ENCODE peak calls at places on chromosomes 3 and 15, in eight cellular contexts. A is adrenal gland, V is Peyer's patch, W is GM12891, N is IMR-90, L is breast epithelium, D is testis, J is GM12878. X is an unnamed sample.

GRCh38 chr15:37122703-37123102 is 22.4 kb upstream of the MEIS2 start:
- DNase-seq in A (no peak), V (no peak), W (no peak), N (no peak), L (no peak), D (no peak), J (no peak), X (no peak)

GRCh38 chr3:9322780-9323179 is 40.1 kb upstream of the THUMPD3 start:
- DNase-seq in A (no peak), V (no peak), W (no peak), N (no peak), L (no peak), D (no peak), J (no peak), X (no peak)

GRCh38 chr15:101206173-101206572 is 45.7 kb downstream of the CHSY1 start:
- DNase-seq in A (peak; percentile 83), V (no peak), W (no peak), N (peak; percentile 95), L (no peak), D (no peak), J (no peak), X (peak; percentile 65)

GRCh38 chr3:23834082-23834870 is 28.5 kb downstream of the UBE2E1 start:
- DNase-seq in A (no peak), V (no peak), W (no peak), N (no peak), L (no peak), D (no peak), J (no peak), X (peak; percentile 51)

GRCh38 chr3:63942513-63942912 is 30.3 kb upstream of the SCAANT1 start:
- DNase-seq in A (no peak), V (no peak), W (no peak), N (no peak), L (no peak), D (no peak), J (no peak), X (no peak)

GRCh38 chr3:72639736-72640135 is 208.5 kb downstream of the SHQ1 start:
- DNase-seq in A (no peak), V (no peak), W (no peak), N (no peak), L (no peak), D (no peak), J (no peak), X (no peak)

GRCh38 chr15:70091649-70092461 is 5.9 kb downstream of the TLE3 start:
- DNase-seq in A (no peak), V (peak; percentile 72), W (no peak), N (no peak), L (no peak), D (no peak), J (no peak), X (no peak)

GRCh38 chr3:183287301-183287971 is 34.4 kb downstream of the B3GNT5 start:
- DNase-seq in A (peak; percentile 78), V (peak; percentile 55), W (no peak), N (peak; percentile 93), L (no peak), D (no peak), J (no peak), X (peak; percentile 42)

GRCh38 chr3:183485093-183485492 is 56.7 kb upstream of the MCF2L2 start:
- DNase-seq in A (no peak), V (peak; percentile 35), W (no peak), N (no peak), L (no peak), D (peak; percentile 3), J (no peak), X (no peak)

GRCh38 chr3:81027344-81027743 is 734.1 kb downstream of the GBE1 start:
- DNase-seq in A (no peak), V (no peak), W (no peak), N (no peak), L (no peak), D (no peak), J (no peak), X (no peak)

GRCh38 chr15:90955911-90956310 is 1.2 kb downstream of the RCCD1 start:
- DNase-seq in A (no peak), V (no peak), W (no peak), N (no peak), L (no peak), D (no peak), J (no peak), X (no peak)

GRCh38 chr3:44529927-44530326 is 25.1 kb upstream of the ZKSCAN7 start:
- DNase-seq in A (no peak), V (no peak), W (no peak), N (peak; percentile 23), L (no peak), D (no peak), J (no peak), X (peak; percentile 37)

GRCh38 chr3:119675188-119675874 is 1.9 kb downstream of the COX17 start:
- DNase-seq in A (no peak), V (no peak), W (no peak), N (no peak), L (no peak), D (no peak), J (no peak), X (no peak)

GRCh38 chr3:129793947-129794318 is 99.6 kb downstream of the TMCC1 start:
- DNase-seq in A (peak; percentile 32), V (no peak), W (no peak), N (no peak), L (no peak), D (peak; percentile 30), J (no peak), X (peak; percentile 17)

GRCh38 chr15:62850791-62851291 is 191.7 kb upstream of the TPM1 start:
- DNase-seq in A (no peak), V (no peak), W (no peak), N (peak; percentile 76), L (no peak), D (no peak), J (no peak), X (no peak)
- TF ChIP-seq POLR2A in A (no peak), V (no peak), W (no peak), N (no peak), L (no peak), D (no peak), J (no peak), X (no peak)

GRCh38 chr15:50764331-50765201 is 940 bp downstream of the SPPL2A start:
- DNase-seq in A (no peak), V (no peak), W (peak; percentile 25), N (peak; percentile 27), L (no peak), D (no peak), J (peak; percentile 43), X (peak; percentile 20)

GRCh38 chr15:50767332-50767861 is 1.9 kb upstream of the SPPL2A start:
- DNase-seq in A (no peak), V (no peak), W (no peak), N (no peak), L (no peak), D (no peak), J (no peak), X (no peak)

DNA sequence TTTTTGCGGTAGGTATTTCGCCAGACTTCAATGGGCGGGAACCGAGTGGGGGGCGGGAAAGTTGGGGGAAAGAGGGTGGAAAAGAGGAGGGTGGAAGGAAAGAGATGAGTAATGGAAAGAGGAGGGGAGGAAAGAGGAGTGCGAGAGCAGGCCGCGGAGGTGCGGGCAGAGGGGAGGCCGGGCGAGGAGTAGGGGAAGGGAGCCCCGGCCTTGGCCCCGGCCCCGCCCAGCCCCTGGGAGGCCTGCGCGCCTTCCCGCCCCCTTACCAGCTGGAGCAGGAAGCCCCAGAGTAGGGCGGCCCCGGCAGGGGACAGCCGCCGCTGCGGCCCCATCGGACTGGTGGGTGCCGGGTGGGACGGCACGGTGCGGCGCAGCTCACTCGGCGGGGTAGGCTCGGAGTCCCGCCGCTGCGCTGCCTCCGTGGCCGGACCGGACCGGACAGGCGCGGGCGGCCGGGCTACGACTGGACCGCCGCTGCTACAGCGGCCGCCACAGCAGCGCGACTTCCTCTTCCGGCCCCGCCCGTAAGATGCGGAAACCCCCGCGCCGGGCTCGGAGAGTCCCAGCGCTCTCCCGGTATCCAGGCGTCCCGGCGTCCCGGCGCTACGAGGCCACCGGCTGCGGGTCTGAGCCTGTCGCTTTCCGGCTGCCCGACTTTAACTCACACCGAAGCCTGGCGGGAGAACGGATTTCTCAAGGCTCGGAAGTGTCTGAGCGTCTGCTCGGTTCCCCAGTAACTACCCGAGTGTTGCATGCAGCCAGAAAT is at the start of gene SPPL2A:
- DNase-seq in A (peak; percentile 85), V (peak; percentile 91), W (peak; percentile 89), N (peak; percentile 84), L (peak; percentile 74), D (peak; percentile 83), J (no peak), X (peak; percentile 92)
- TF ChIP-seq POLR2A in A (peak; percentile 92), V (peak; percentile 89), W (peak; percentile 93), N (peak; percentile 79), L (peak; percentile 73), D (no peak), J (peak; percentile 94), X (peak; percentile 87)

DNA sequence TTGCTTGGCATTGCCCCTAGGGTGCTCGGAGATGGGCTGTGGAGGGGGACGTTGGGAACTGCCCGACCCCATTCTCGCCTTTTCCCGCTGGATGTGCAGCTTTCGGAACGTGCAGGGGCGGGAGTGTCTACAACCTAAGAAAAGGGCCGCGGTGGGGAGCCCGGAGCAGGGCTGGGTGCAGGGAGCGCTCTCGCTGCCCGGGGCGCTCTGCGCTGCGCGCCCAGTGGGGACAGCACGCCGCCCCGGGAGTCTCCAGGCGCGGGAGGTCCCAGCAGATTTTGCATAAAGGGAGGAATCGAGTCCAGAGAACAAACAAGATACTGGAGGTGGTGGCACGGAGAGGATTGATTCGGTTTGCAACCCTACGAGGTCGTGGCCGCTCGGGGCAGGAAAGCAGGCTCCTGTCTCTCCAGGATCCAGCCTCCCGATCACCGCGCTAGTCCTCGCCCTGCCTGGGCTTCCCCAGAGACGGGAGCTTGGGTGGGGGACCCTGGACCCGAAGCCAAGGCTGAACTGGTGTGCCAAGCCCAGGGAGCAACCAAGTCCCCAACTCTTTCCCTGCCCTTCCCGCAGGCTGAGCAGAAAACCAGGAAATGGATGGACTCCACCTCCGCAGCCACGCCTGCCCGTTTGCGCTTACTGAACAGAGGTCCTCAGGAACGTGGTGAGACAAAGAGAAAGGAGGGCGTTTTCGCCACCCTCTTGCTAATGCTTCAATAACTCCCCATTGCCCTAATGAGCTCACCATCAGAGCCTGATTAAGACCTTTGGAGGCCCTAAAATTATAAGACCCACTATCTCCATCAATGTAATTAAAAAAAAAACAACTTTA is 59.7 kb downstream of the NOX5 start:
- DNase-seq in A (peak; percentile 69), V (peak; percentile 80), W (no peak), N (peak; percentile 54), L (peak; percentile 74), D (peak; percentile 66), J (no peak), X (peak; percentile 30)
- TF ChIP-seq POLR2A in A (peak; percentile 48), V (peak; percentile 54), W (no peak), N (no peak), L (no peak), D (no peak), J (no peak), X (no peak)

GRCh38 chr3:141738636-141739363 is 702 bp downstream of the RNF7 start:
- DNase-seq in A (peak; percentile 17), V (peak; percentile 80), W (no peak), N (peak; percentile 64), L (no peak), D (peak; percentile 33), J (no peak), X (peak; percentile 58)

GRCh38 chr3:141739731-141740130 is 1.6 kb downstream of the RNF7 start:
- DNase-seq in A (no peak), V (no peak), W (no peak), N (no peak), L (no peak), D (no peak), J (no peak), X (no peak)

GRCh38 chr3:141737108-141737507 is 990 bp upstream of the RNF7 start:
- DNase-seq in A (no peak), V (no peak), W (no peak), N (no peak), L (no peak), D (no peak), J (no peak), X (peak; percentile 78)

GRCh38 chr3:141735789-141736465 is 2.2 kb upstream of the RNF7 start:
- DNase-seq in A (no peak), V (no peak), W (no peak), N (no peak), L (no peak), D (no peak), J (no peak), X (no peak)

GRCh38 chr3:141737828-141738635 is at the start of gene RNF7:
- DNase-seq in A (peak; percentile 94), V (peak; percentile 97), W (peak; percentile 86), N (peak; percentile 93), L (peak; percentile 93), D (peak; percentile 96), J (peak; percentile 83), X (peak; percentile 96)
- TF ChIP-seq POLR2A in A (peak; percentile 78), V (peak; percentile 60), W (peak; percentile 85), N (peak; percentile 68), L (peak; percentile 58), D (peak; percentile 60), J (peak; percentile 97), X (peak; percentile 72)

X was measured in NB4.